ENCODE peak calls at places on chromosomes 5 and 9, in eight cellular contexts. Z, W, V, X, P, G, M and N are unnamed samples.

GRCh38 chr9:128705051-128705965 is 3.0 kb downstream of the PKN3 start:
- DNase-seq in Z (peak), W (no peak), V (no peak), X (no peak), P (no peak), G (no peak), M (no peak), N (no peak)

GRCh38 chr9:110908894-110909293 is 129.4 kb downstream of the LPAR1 start:
- DNase-seq in Z (no peak), W (no peak), V (no peak), X (no peak), P (no peak), G (no peak), M (no peak), N (no peak)

GRCh38 chr9:70616401-70617010 is 202.0 kb upstream of the KLF9 start:
- DNase-seq in Z (no peak), W (no peak), V (no peak), X (no peak), P (no peak), G (no peak), M (no peak), N (no peak)

GRCh38 chr9:77019810-77020437 is 469 bp downstream of the FOXB2 start:
- DNase-seq in Z (peak), W (no peak), V (no peak), X (no peak), P (peak), G (no peak), M (no peak), N (no peak)

GRCh38 chr9:37914701-37915358 is 10.9 kb upstream of the SLC25A51 start:
- DNase-seq in Z (no peak), W (no peak), V (peak), X (no peak), P (no peak), G (no peak), M (no peak), N (no peak)

GRCh38 chr9:214488-215448 is at the start of gene DOCK8:
- DNase-seq in Z (peak), W (peak), V (peak), X (peak), P (peak), G (no peak), M (peak), N (peak)

GRCh38 chr5:126054593-126055347 is 368.4 kb upstream of the GRAMD2B start:
- DNase-seq in Z (no peak), W (no peak), V (no peak), X (no peak), P (no peak), G (no peak), M (no peak), N (no peak)

GRCh38 chr9:136679431-136679941 is 7.8 kb downstream of the AGPAT2 start:
- DNase-seq in Z (no peak), W (no peak), V (no peak), X (no peak), P (no peak), G (no peak), M (no peak), N (no peak)

GRCh38 chr5:78843436-78843835 is 141.7 kb downstream of the ARSB start:
- DNase-seq in Z (no peak), W (no peak), V (no peak), X (no peak), P (no peak), G (no peak), M (no peak), N (no peak)

GRCh38 chr5:56525117-56525516 is 290.2 kb upstream of the MAP3K1 start:
- DNase-seq in Z (no peak), W (no peak), V (no peak), X (no peak), P (peak), G (no peak), M (peak), N (no peak)

GRCh38 chr5:96031811-96032261 is 70.2 kb upstream of the ELL2 start:
- DNase-seq in Z (no peak), W (no peak), V (no peak), X (no peak), P (peak), G (no peak), M (peak), N (no peak)

GRCh38 chr5:151571270-151572173 is 19.6 kb downstream of the FAT2 start:
- DNase-seq in Z (peak), W (no peak), V (no peak), X (no peak), P (no peak), G (peak), M (no peak), N (no peak)

GRCh38 chr5:40734986-40735385 is 20.8 kb downstream of the TTC33 start:
- DNase-seq in Z (no peak), W (no peak), V (no peak), X (no peak), P (peak), G (no peak), M (peak), N (no peak)

GRCh38 chr5:66411701-66412100 is 184.5 kb upstream of the MAST4 start:
- DNase-seq in Z (no peak), W (no peak), V (no peak), X (no peak), P (no peak), G (no peak), M (no peak), N (no peak)

GRCh38 chr5:38598994-38599611 is 42.7 kb upstream of the LIFR start:
- DNase-seq in Z (no peak), W (peak), V (no peak), X (no peak), P (peak), G (peak), M (peak), N (no peak)

GRCh38 chr5:91443028-91443427 is 59.9 kb upstream of the ARRDC3 start:
- DNase-seq in Z (no peak), W (no peak), V (no peak), X (no peak), P (peak), G (no peak), M (peak), N (no peak)

GRCh38 chr5:17094830-17095229 is 122.6 kb upstream of the BASP1 start:
- DNase-seq in Z (no peak), W (no peak), V (no peak), X (no peak), P (no peak), G (no peak), M (peak), N (no peak)

GRCh38 chr5:94627191-94627590 is 8.7 kb downstream of the SLF1 start:
- DNase-seq in Z (no peak), W (no peak), V (no peak), X (no peak), P (no peak), G (no peak), M (no peak), N (no peak)

GRCh38 chr9:99809586-99810357 is 11.9 kb upstream of the NR4A3 start:
- DNase-seq in Z (no peak), W (no peak), V (no peak), X (no peak), P (peak), G (no peak), M (peak), N (no peak)

GRCh38 chr5:35354751-35355150 is 124.5 kb upstream of the PRLR start:
- DNase-seq in Z (no peak), W (no peak), V (no peak), X (no peak), P (no peak), G (no peak), M (peak), N (no peak)

GRCh38 chr5:166488560-166488959 is 1802.9 kb upstream of the WWC1 start:
- DNase-seq in Z (no peak), W (no peak), V (no peak), X (no peak), P (no peak), G (no peak), M (no peak), N (no peak)

GRCh38 chr5:119515192-119515591 is 62.9 kb downstream of the HSD17B4 start:
- DNase-seq in Z (no peak), W (no peak), V (no peak), X (no peak), P (peak), G (no peak), M (peak), N (no peak)

GRCh38 chr5:116576043-116576713 is 1.6 kb upstream of the SEMA6A start:
- DNase-seq in Z (peak), W (peak), V (no peak), X (peak), P (peak), G (peak), M (peak), N (peak)

GRCh38 chr9:99445377-99445891 is 223.4 kb downstream of the SEC61B start:
- DNase-seq in Z (no peak), W (no peak), V (no peak), X (no peak), P (peak), G (peak), M (peak), N (no peak)

GRCh38 chr5:6712582-6713273 is 504 bp upstream of the TENT4A start:
- DNase-seq in Z (peak), W (peak), V (peak), X (peak), P (peak), G (peak), M (peak), N (peak)

GRCh38 chr5:151092750-151093149 is 11.9 kb upstream of the TNIP1 start:
- DNase-seq in Z (no peak), W (no peak), V (no peak), X (no peak), P (peak), G (no peak), M (peak), N (no peak)

GRCh38 chr9:112218908-112219307 is 43.8 kb upstream of the SUSD1 start:
- DNase-seq in Z (no peak), W (no peak), V (no peak), X (no peak), P (no peak), G (no peak), M (no peak), N (peak)

GRCh38 chr9:109017493-109017892 is 4.2 kb upstream of the CTNNAL1 start:
- DNase-seq in Z (no peak), W (no peak), V (no peak), X (no peak), P (no peak), G (no peak), M (no peak), N (peak)

GRCh38 chr9:109019420-109019819 is 6.1 kb upstream of the CTNNAL1 start:
- DNase-seq in Z (no peak), W (no peak), V (no peak), X (no peak), P (no peak), G (no peak), M (no peak), N (no peak)

GRCh38 chr9:109020982-109021511 is 7.7 kb upstream of the CTNNAL1 start:
- DNase-seq in Z (no peak), W (no peak), V (no peak), X (no peak), P (no peak), G (no peak), M (no peak), N (no peak)

GRCh38 chr9:109020581-109020980 is 7.3 kb upstream of the CTNNAL1 start:
- DNase-seq in Z (no peak), W (no peak), V (no peak), X (no peak), P (no peak), G (no peak), M (no peak), N (no peak)

GRCh38 chr9:109020113-109020512 is 6.8 kb upstream of the CTNNAL1 start:
- DNase-seq in Z (no peak), W (no peak), V (no peak), X (no peak), P (no peak), G (no peak), M (no peak), N (no peak)
- TF ChIP-seq CTCF in Z (no peak), W (no peak), V (no peak), X (no peak), P (no peak), G (no peak), M (no peak), N (no peak)

GRCh38 chr5:138065102-138065501 is 18.7 kb upstream of the WNT8A start:
- DNase-seq in Z (peak), W (peak), V (no peak), X (peak), P (no peak), G (no peak), M (no peak), N (no peak)
- TF ChIP-seq CTCF in Z (peak), W (peak), V (no peak), X (no peak), P (peak), G (peak), M (peak), N (no peak)

DNA sequence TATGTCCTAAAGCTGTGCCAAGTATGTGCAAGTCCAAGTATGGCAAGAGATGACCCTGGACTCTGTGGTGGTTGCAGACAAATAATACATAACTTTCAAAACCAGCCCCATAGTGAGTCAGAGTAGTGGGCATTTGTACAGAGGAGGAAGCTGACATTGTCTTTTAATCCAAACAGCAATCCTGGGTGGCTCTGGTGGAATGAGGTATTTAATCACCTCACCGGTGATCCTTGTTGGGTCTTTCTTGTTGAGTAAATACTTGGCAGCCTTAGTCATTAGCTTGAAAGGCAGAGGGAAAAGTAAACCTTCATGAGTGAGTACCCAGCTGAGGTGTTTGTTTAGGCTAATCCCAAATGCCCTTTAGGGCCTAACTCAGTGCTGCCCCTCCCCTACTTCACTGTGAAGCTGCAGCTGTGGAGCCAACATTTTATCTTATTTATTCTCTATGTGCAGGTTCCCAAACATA is 148.7 kb upstream of the SLC12A2 start:
- DNase-seq in Z (peak), W (peak), V (no peak), X (no peak), P (peak), G (peak), M (peak), N (no peak)
- TF ChIP-seq CTCF in Z (peak), W (no peak), V (no peak), X (no peak), P (no peak), G (peak), M (no peak), N (no peak)

DNA sequence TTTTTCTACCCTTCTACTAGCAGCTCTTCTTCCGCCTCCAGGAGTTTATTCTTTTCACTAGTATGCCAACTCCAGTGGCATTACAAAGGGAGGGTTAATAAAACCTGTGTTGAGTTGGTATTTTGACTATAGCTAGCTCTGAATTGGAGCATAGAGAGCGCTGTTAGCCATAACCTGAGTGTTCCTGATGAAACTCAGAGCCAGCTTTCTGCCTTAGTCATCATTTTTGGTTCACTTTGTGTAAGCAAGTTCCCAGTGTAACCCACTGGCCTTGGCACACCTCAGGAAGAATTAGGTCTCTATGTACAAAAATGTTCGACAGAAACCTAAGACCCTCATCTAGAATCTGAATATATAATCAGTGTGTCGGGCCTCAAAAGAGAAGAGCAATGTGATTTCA is 238.9 kb downstream of the NR3C1 start:
- DNase-seq in Z (no peak), W (no peak), V (no peak), X (no peak), P (no peak), G (no peak), M (no peak), N (no peak)
- TF ChIP-seq CTCF in Z (no peak), W (no peak), V (no peak), X (no peak), P (no peak), G (no peak), M (no peak), N (no peak)

GRCh38 chr5:171271798-171272197 is 37.2 kb upstream of the TLX3 start:
- DNase-seq in Z (no peak), W (no peak), V (no peak), X (no peak), P (no peak), G (no peak), M (no peak), N (no peak)

GRCh38 chr5:171275822-171276544 is 33.1 kb upstream of the TLX3 start:
- DNase-seq in Z (no peak), W (no peak), V (no peak), X (no peak), P (no peak), G (no peak), M (no peak), N (no peak)

GRCh38 chr5:171270136-171270535 is 38.9 kb upstream of the TLX3 start:
- DNase-seq in Z (no peak), W (no peak), V (no peak), X (no peak), P (peak), G (no peak), M (peak), N (no peak)

GRCh38 chr5:171269717-171270116 is 39.3 kb upstream of the TLX3 start:
- DNase-seq in Z (no peak), W (no peak), V (no peak), X (no peak), P (peak), G (no peak), M (peak), N (no peak)

GRCh38 chr5:171272996-171273970 is 35.8 kb upstream of the TLX3 start:
- DNase-seq in Z (peak), W (peak), V (no peak), X (peak), P (peak), G (no peak), M (peak), N (no peak)
- TF ChIP-seq CTCF in Z (peak), W (peak), V (no peak), X (no peak), P (peak), G (peak), M (peak), N (peak)

GRCh38 chr5:53733853-53734252 is 173.4 kb downstream of the NDUFS4 start:
- DNase-seq in Z (peak), W (peak), V (no peak), X (no peak), P (no peak), G (no peak), M (no peak), N (no peak)
- TF ChIP-seq CTCF in Z (peak), W (peak), V (no peak), X (no peak), P (no peak), G (peak), M (no peak), N (no peak)

DNA sequence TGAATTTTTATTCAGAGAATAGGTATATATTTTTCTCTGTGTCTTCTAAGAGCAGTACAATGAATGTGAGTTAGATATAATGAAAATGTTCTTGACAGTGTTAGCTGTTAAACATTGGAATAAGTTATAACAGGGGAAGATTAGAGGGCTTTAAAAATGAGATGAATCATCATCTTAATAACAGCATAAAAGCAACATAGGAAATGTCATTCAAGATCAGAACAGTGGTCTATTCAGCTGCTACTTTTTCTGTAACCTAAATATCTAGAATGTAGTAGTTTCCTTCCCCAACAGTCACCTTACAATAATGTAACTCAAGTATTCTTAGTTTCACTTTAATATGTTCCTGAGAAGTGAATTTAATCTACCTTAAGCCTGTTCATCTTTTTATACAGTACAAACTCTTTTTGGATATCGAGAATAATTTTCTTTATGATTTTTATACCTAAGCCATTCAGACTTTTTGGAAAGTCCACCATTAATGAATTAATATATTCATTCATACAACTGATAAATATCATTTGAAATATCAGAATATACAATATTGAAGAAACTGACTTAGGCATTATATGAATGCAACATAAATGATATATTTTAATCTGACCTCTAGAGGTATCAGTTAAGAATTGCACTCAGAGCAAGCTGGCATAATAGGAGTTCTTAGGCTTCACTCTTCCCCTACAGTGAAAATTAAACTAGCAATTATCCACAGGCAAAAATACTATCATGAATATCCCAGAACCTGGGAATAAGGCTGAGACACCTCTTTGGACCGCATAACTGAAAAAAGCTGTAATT is 66.1 kb upstream of the EDIL3 start:
- DNase-seq in Z (no peak), W (no peak), V (no peak), X (no peak), P (peak), G (no peak), M (peak), N (no peak)
- TF ChIP-seq CTCF in Z (peak), W (no peak), V (peak), X (peak), P (peak), G (no peak), M (peak), N (no peak)

GRCh38 chr5:61327761-61328753 is 4.0 kb upstream of the ZSWIM6 start:
- DNase-seq in Z (peak), W (no peak), V (no peak), X (no peak), P (peak), G (no peak), M (peak), N (peak)
- TF ChIP-seq CTCF in Z (peak), W (no peak), V (no peak), X (no peak), P (no peak), G (no peak), M (no peak), N (no peak)